ENCODE peak calls at places on chromosomes 3 and 15, in eight cellular contexts. U is ELR, Q is esophagus muscularis mucosa, H is A549, O is T-helper 1 cell, S is uterus, N is Right ventricle myocardium superior, J is NCI-H146. G is an unnamed sample.

GRCh38 chr3:57068437-57069089 is 8.1 kb downstream of the SPATA12 start:
- DNase-seq in U (peak; percentile 79), Q (peak; percentile 93), H (peak; percentile 55), O (no peak), S (peak; percentile 77), N (peak; percentile 63), J (no peak), G (no peak)

GRCh38 chr15:35741395-35741794 is 195.4 kb upstream of the DPH6 start:
- DNase-seq in U (no peak), Q (no peak), H (no peak), O (no peak), S (no peak), N (no peak), J (no peak), G (no peak)

GRCh38 chr3:134445631-134446030 is 40.2 kb downstream of the ANAPC13 start:
- DNase-seq in U (no peak), Q (no peak), H (no peak), O (no peak), S (peak; percentile 36), N (no peak), J (no peak), G (peak; percentile 49)

GRCh38 chr15:88300861-88301260 is 44.3 kb upstream of the NTRK3 start:
- DNase-seq in U (no peak), Q (no peak), H (no peak), O (no peak), S (no peak), N (no peak), J (no peak), G (no peak)

GRCh38 chr3:55690161-55690560 is 203.1 kb upstream of the WNT5A start:
- DNase-seq in U (no peak), Q (no peak), H (no peak), O (no peak), S (no peak), N (no peak), J (no peak), G (no peak)

GRCh38 chr3:175764722-175765121 is 905.6 kb downstream of the NAALADL2 start:
- DNase-seq in U (no peak), Q (no peak), H (no peak), O (no peak), S (no peak), N (no peak), J (no peak), G (no peak)

GRCh38 chr3:193711165-193711485 is 118.1 kb downstream of the OPA1 start:
- DNase-seq in U (no peak), Q (no peak), H (no peak), O (no peak), S (no peak), N (no peak), J (no peak), G (no peak)

GRCh38 chr3:190996376-190996775 is 133.9 kb upstream of the GMNC start:
- DNase-seq in U (peak; percentile 31), Q (no peak), H (no peak), O (no peak), S (no peak), N (no peak), J (no peak), G (no peak)

GRCh38 chr3:175383813-175384212 is 524.7 kb downstream of the NAALADL2 start:
- DNase-seq in U (no peak), Q (no peak), H (no peak), O (no peak), S (no peak), N (no peak), J (no peak), G (no peak)

GRCh38 chr3:13178107-13178506 is 104.9 kb upstream of the IQSEC1 start:
- DNase-seq in U (no peak), Q (no peak), H (no peak), O (no peak), S (no peak), N (no peak), J (no peak), G (no peak)

GRCh38 chr3:40602778-40603385 is 78.1 kb downstream of the ZNF621 start:
- DNase-seq in U (no peak), Q (no peak), H (no peak), O (no peak), S (no peak), N (no peak), J (no peak), G (no peak)

GRCh38 chr15:101499863-101500713 is 10.6 kb upstream of the PCSK6 start:
- DNase-seq in U (no peak), Q (peak; percentile 89), H (no peak), O (no peak), S (no peak), N (peak; percentile 86), J (no peak), G (no peak)

GRCh38 chr3:64351713-64352595 is 126.7 kb upstream of the PRICKLE2 start:
- DNase-seq in U (peak; percentile 76), Q (peak; percentile 84), H (no peak), O (no peak), S (no peak), N (no peak), J (peak; percentile 18), G (no peak)

GRCh38 chr15:90037510-90037860 is 36.4 kb downstream of the ZNF710 start:
- DNase-seq in U (peak; percentile 77), Q (no peak), H (no peak), O (no peak), S (peak; percentile 9), N (no peak), J (no peak), G (no peak)

GRCh38 chr3:35723480-35724097 is 84.3 kb downstream of the ARPP21 start:
- DNase-seq in U (no peak), Q (no peak), H (no peak), O (no peak), S (no peak), N (no peak), J (no peak), G (no peak)

GRCh38 chr3:198107840-198108734 is 148.1 kb downstream of the LMLN start:
- DNase-seq in U (no peak), Q (no peak), H (no peak), O (no peak), S (no peak), N (no peak), J (no peak), G (no peak)

GRCh38 chr3:72549819-72550581 is 298.2 kb downstream of the SHQ1 start:
- DNase-seq in U (no peak), Q (no peak), H (no peak), O (no peak), S (no peak), N (no peak), J (no peak), G (peak; percentile 45)

GRCh38 chr15:45183001-45183400 is 4.8 kb downstream of the SHF start:
- DNase-seq in U (no peak), Q (no peak), H (no peak), O (no peak), S (no peak), N (no peak), J (no peak), G (no peak)

GRCh38 chr15:64865998-64866520 is 24.3 kb downstream of the PLEKHO2 start:
- DNase-seq in U (peak; percentile 95), Q (no peak), H (no peak), O (no peak), S (no peak), N (peak; percentile 30), J (no peak), G (no peak)